ENCODE peak calls at places on chromosome 6, in seven cellular contexts. One of them, this sample, is unnamed.

GRCh38 chr6:82247634-82248232 is at the start of gene IBTK:
- DNase-seq in psoas muscle: peak; percentile 97
- DNase-seq in mesothelial cell of epicardium: peak; percentile 93
- DNase-seq in BE2C: peak; percentile 89
- DNase-seq in lung: peak; percentile 96
- DNase-seq in breast epithelium: peak; percentile 96
- DNase-seq in astrocyte of the spinal cord: peak; percentile 94
- DNase-seq in this sample: peak; percentile 81

GRCh38 chr6:44115866-44116265 is 11.4 kb downstream of the MRPL14 start:
- DNase-seq in astrocyte of the spinal cord: peak; percentile 67
- DNase-seq in BE2C: no peak
- DNase-seq in lung: no peak
- DNase-seq in breast epithelium: no peak
- DNase-seq in psoas muscle: no peak
- DNase-seq in mesothelial cell of epicardium: no peak
- DNase-seq in this sample: no peak

GRCh38 chr6:147618927-147619326 is 110.4 kb downstream of the SAMD5 start:
- DNase-seq in mesothelial cell of epicardium: no peak
- DNase-seq in BE2C: no peak
- DNase-seq in lung: no peak
- DNase-seq in breast epithelium: no peak
- DNase-seq in psoas muscle: no peak
- DNase-seq in astrocyte of the spinal cord: no peak
- DNase-seq in this sample: no peak

GRCh38 chr6:96794980-96795379 is 42.3 kb downstream of the GPR63 start:
- DNase-seq in mesothelial cell of epicardium: no peak
- DNase-seq in astrocyte of the spinal cord: peak; percentile 30
- DNase-seq in psoas muscle: no peak
- DNase-seq in breast epithelium: no peak
- DNase-seq in BE2C: no peak
- DNase-seq in lung: no peak
- DNase-seq in this sample: no peak

GRCh38 chr6:170039156-170040114 is 251.4 kb downstream of the DLL1 start:
- DNase-seq in BE2C: no peak
- DNase-seq in mesothelial cell of epicardium: no peak
- DNase-seq in astrocyte of the spinal cord: no peak
- DNase-seq in lung: no peak
- DNase-seq in breast epithelium: no peak
- DNase-seq in psoas muscle: peak; percentile 18
- DNase-seq in this sample: no peak

GRCh38 chr6:150165020-150165702 is 22.3 kb downstream of the PPP1R14C start:
- DNase-seq in breast epithelium: no peak
- DNase-seq in BE2C: no peak
- DNase-seq in mesothelial cell of epicardium: no peak
- DNase-seq in astrocyte of the spinal cord: no peak
- DNase-seq in lung: no peak
- DNase-seq in psoas muscle: no peak
- DNase-seq in this sample: no peak

GRCh38 chr6:106692112-106692822 is 62.9 kb downstream of the QRSL1 start:
- DNase-seq in mesothelial cell of epicardium: no peak
- DNase-seq in lung: no peak
- DNase-seq in breast epithelium: peak; percentile 70
- DNase-seq in psoas muscle: no peak
- DNase-seq in BE2C: no peak
- DNase-seq in astrocyte of the spinal cord: peak; percentile 77
- DNase-seq in this sample: no peak

GRCh38 chr6:87151786-87152527 is 3.4 kb upstream of the ZNF292 start:
- DNase-seq in breast epithelium: peak; percentile 58
- DNase-seq in astrocyte of the spinal cord: peak; percentile 67
- DNase-seq in mesothelial cell of epicardium: peak; percentile 72
- DNase-seq in BE2C: peak; percentile 85
- DNase-seq in psoas muscle: peak; percentile 83
- DNase-seq in lung: peak; percentile 60
- DNase-seq in this sample: peak; percentile 51

GRCh38 chr6:33392168-33392947 is 735 bp downstream of the KIFC1 start:
- DNase-seq in BE2C: no peak
- DNase-seq in mesothelial cell of epicardium: no peak
- DNase-seq in breast epithelium: no peak
- DNase-seq in lung: no peak
- DNase-seq in psoas muscle: no peak
- DNase-seq in astrocyte of the spinal cord: peak; percentile 25
- DNase-seq in this sample: no peak

GRCh38 chr6:38776515-38776914 is 61.4 kb downstream of the DNAH8 start:
- DNase-seq in lung: no peak
- DNase-seq in psoas muscle: no peak
- DNase-seq in breast epithelium: no peak
- DNase-seq in BE2C: no peak
- DNase-seq in astrocyte of the spinal cord: peak; percentile 29
- DNase-seq in mesothelial cell of epicardium: no peak
- DNase-seq in this sample: no peak

GRCh38 chr6:39114707-39115599 is at the start of gene SAYSD1:
- DNase-seq in astrocyte of the spinal cord: peak; percentile 90
- DNase-seq in lung: peak; percentile 92
- DNase-seq in BE2C: peak; percentile 96
- DNase-seq in mesothelial cell of epicardium: peak; percentile 96
- DNase-seq in psoas muscle: peak; percentile 96
- DNase-seq in breast epithelium: peak; percentile 84
- DNase-seq in this sample: peak; percentile 87

GRCh38 chr6:55449219-55449618 is 122.0 kb downstream of the GFRAL start:
- DNase-seq in breast epithelium: no peak
- DNase-seq in astrocyte of the spinal cord: no peak
- DNase-seq in BE2C: peak; percentile 12
- DNase-seq in mesothelial cell of epicardium: no peak
- DNase-seq in lung: no peak
- DNase-seq in psoas muscle: no peak
- DNase-seq in this sample: no peak

GRCh38 chr6:2951723-2952122 is 19.6 kb downstream of the SERPINB6 start:
- DNase-seq in BE2C: no peak
- DNase-seq in astrocyte of the spinal cord: no peak
- DNase-seq in breast epithelium: no peak
- DNase-seq in lung: no peak
- DNase-seq in mesothelial cell of epicardium: no peak
- DNase-seq in psoas muscle: no peak
- DNase-seq in this sample: no peak

GRCh38 chr6:73586416-73586974 is 65.7 kb upstream of the EEF1A1 start:
- DNase-seq in psoas muscle: no peak
- DNase-seq in astrocyte of the spinal cord: no peak
- DNase-seq in mesothelial cell of epicardium: no peak
- DNase-seq in lung: no peak
- DNase-seq in breast epithelium: no peak
- DNase-seq in BE2C: no peak
- DNase-seq in this sample: no peak

GRCh38 chr6:116370717-116371383 is at the start of gene DSE:
- DNase-seq in psoas muscle: peak; percentile 91
- DNase-seq in mesothelial cell of epicardium: peak; percentile 86
- DNase-seq in BE2C: peak; percentile 55
- DNase-seq in lung: peak; percentile 78
- DNase-seq in astrocyte of the spinal cord: peak; percentile 83
- DNase-seq in breast epithelium: peak; percentile 61
- DNase-seq in this sample: peak; percentile 14

GRCh38 chr6:14084388-14084787 is 33.2 kb upstream of the CD83 start:
- DNase-seq in mesothelial cell of epicardium: no peak
- DNase-seq in psoas muscle: no peak
- DNase-seq in breast epithelium: no peak
- DNase-seq in astrocyte of the spinal cord: no peak
- DNase-seq in BE2C: no peak
- DNase-seq in lung: no peak
- DNase-seq in this sample: no peak

GRCh38 chr6:27617046-27617687 is 144.3 kb upstream of the ZNF184 start:
- DNase-seq in lung: no peak
- DNase-seq in astrocyte of the spinal cord: peak; percentile 31
- DNase-seq in psoas muscle: no peak
- DNase-seq in mesothelial cell of epicardium: no peak
- DNase-seq in breast epithelium: no peak
- DNase-seq in BE2C: no peak
- DNase-seq in this sample: no peak

GRCh38 chr6:31558631-31559500 is 11.5 kb downstream of the NFKBIL1 start:
- DNase-seq in astrocyte of the spinal cord: no peak
- DNase-seq in BE2C: no peak
- DNase-seq in mesothelial cell of epicardium: no peak
- DNase-seq in breast epithelium: no peak
- DNase-seq in psoas muscle: no peak
- DNase-seq in lung: peak; percentile 56
- DNase-seq in this sample: no peak

GRCh38 chr6:3442444-3443220 is 14.2 kb downstream of the SLC22A23 start:
- DNase-seq in BE2C: no peak
- DNase-seq in astrocyte of the spinal cord: peak; percentile 70
- DNase-seq in mesothelial cell of epicardium: no peak
- DNase-seq in psoas muscle: no peak
- DNase-seq in lung: no peak
- DNase-seq in breast epithelium: no peak
- DNase-seq in this sample: no peak

This sample was measured in NCI-H1930.